ENCODE peak calls at places on chromosomes 5 and 9, in seven cellular contexts. One of them, this sample, is unnamed.

GRCh38 chr9:35972093-35972492 is 14.1 kb upstream of the OR2S2 start:
- DNase-seq in GM18507: no peak
- DNase-seq in endodermal cell: peak; percentile 88
- DNase-seq in cardiac muscle cell: peak; percentile 19
- DNase-seq in endothelial cell: peak; percentile 39
- DNase-seq in astrocyte: no peak
- DNase-seq in HFFc6: no peak
- DNase-seq in this sample: no peak

GRCh38 chr9:88387733-88388202 is 476 bp upstream of the SPIN1 start:
- DNase-seq in GM18507: no peak
- DNase-seq in endodermal cell: no peak
- DNase-seq in cardiac muscle cell: peak; percentile 58
- DNase-seq in endothelial cell: peak; percentile 32
- DNase-seq in astrocyte: peak; percentile 45
- DNase-seq in HFFc6: peak; percentile 24
- DNase-seq in this sample: peak; percentile 68

GRCh38 chr9:21153688-21154608 is 12.3 kb upstream of the IFNW1 start:
- DNase-seq in GM18507: no peak
- DNase-seq in endodermal cell: peak; percentile 67
- DNase-seq in cardiac muscle cell: peak; percentile 23
- DNase-seq in endothelial cell: peak; percentile 15
- DNase-seq in astrocyte: peak; percentile 11
- DNase-seq in HFFc6: no peak
- DNase-seq in this sample: peak; percentile 7

GRCh38 chr5:109769597-109770291 is 80.0 kb downstream of the MAN2A1 start:
- DNase-seq in GM18507: no peak
- DNase-seq in endodermal cell: no peak
- DNase-seq in cardiac muscle cell: no peak
- DNase-seq in endothelial cell: no peak
- DNase-seq in astrocyte: no peak
- DNase-seq in HFFc6: no peak
- DNase-seq in this sample: no peak

GRCh38 chr9:75382126-75382525 is 293.8 kb downstream of the OSTF1 start:
- DNase-seq in GM18507: no peak
- DNase-seq in endodermal cell: no peak
- DNase-seq in cardiac muscle cell: no peak
- DNase-seq in endothelial cell: no peak
- DNase-seq in astrocyte: peak; percentile 23
- DNase-seq in HFFc6: no peak
- DNase-seq in this sample: no peak

GRCh38 chr9:74281674-74282073 is 215.5 kb upstream of the RORB start:
- DNase-seq in GM18507: no peak
- DNase-seq in endodermal cell: peak; percentile 75
- DNase-seq in cardiac muscle cell: no peak
- DNase-seq in endothelial cell: peak; percentile 17
- DNase-seq in astrocyte: no peak
- DNase-seq in HFFc6: no peak
- DNase-seq in this sample: no peak

GRCh38 chr5:109876941-109877669 is 187.4 kb downstream of the MAN2A1 start:
- DNase-seq in GM18507: no peak
- DNase-seq in endodermal cell: peak; percentile 55
- DNase-seq in cardiac muscle cell: no peak
- DNase-seq in endothelial cell: no peak
- DNase-seq in astrocyte: peak; percentile 89
- DNase-seq in HFFc6: peak; percentile 25
- DNase-seq in this sample: no peak

GRCh38 chr5:74113987-74114386 is 488.0 kb downstream of the ARHGEF28 start:
- DNase-seq in GM18507: no peak
- DNase-seq in endodermal cell: no peak
- DNase-seq in cardiac muscle cell: no peak
- DNase-seq in endothelial cell: no peak
- DNase-seq in astrocyte: no peak
- DNase-seq in HFFc6: no peak
- DNase-seq in this sample: no peak

GRCh38 chr5:160421625-160422258 is at the start of gene PTTG1:
- DNase-seq in GM18507: peak; percentile 62
- DNase-seq in endodermal cell: peak; percentile 98
- DNase-seq in cardiac muscle cell: peak; percentile 99
- DNase-seq in endothelial cell: peak; percentile 93
- DNase-seq in astrocyte: peak; percentile 93
- DNase-seq in HFFc6: peak; percentile 94
- DNase-seq in this sample: peak; percentile 92

GRCh38 chr9:21160178-21160577 is 6.3 kb downstream of the IFNA21 start:
- DNase-seq in GM18507: no peak
- DNase-seq in endodermal cell: no peak
- DNase-seq in cardiac muscle cell: no peak
- DNase-seq in endothelial cell: no peak
- DNase-seq in astrocyte: peak; percentile 40
- DNase-seq in HFFc6: no peak
- DNase-seq in this sample: no peak

GRCh38 chr5:172530406-172530805 is 76.1 kb upstream of the SH3PXD2B start:
- DNase-seq in GM18507: no peak
- DNase-seq in endodermal cell: peak; percentile 25
- DNase-seq in cardiac muscle cell: no peak
- DNase-seq in endothelial cell: no peak
- DNase-seq in astrocyte: no peak
- DNase-seq in HFFc6: no peak
- DNase-seq in this sample: no peak

GRCh38 chr9:104233366-104233765 is 139.3 kb downstream of the SMC2 start:
- DNase-seq in GM18507: no peak
- DNase-seq in endodermal cell: no peak
- DNase-seq in cardiac muscle cell: no peak
- DNase-seq in endothelial cell: no peak
- DNase-seq in astrocyte: no peak
- DNase-seq in HFFc6: no peak
- DNase-seq in this sample: no peak

GRCh38 chr9:128568470-128569083 is 16.2 kb downstream of the SPTAN1 start:
- DNase-seq in GM18507: no peak
- DNase-seq in endodermal cell: no peak
- DNase-seq in cardiac muscle cell: no peak
- DNase-seq in endothelial cell: no peak
- DNase-seq in astrocyte: no peak
- DNase-seq in HFFc6: no peak
- DNase-seq in this sample: no peak

GRCh38 chr9:77856615-77857014 is 175.0 kb downstream of the GNAQ start:
- DNase-seq in GM18507: no peak
- DNase-seq in endodermal cell: no peak
- DNase-seq in cardiac muscle cell: no peak
- DNase-seq in endothelial cell: no peak
- DNase-seq in astrocyte: no peak
- DNase-seq in HFFc6: peak; percentile 21
- DNase-seq in this sample: no peak

GRCh38 chr9:18067553-18068120 is 406.3 kb upstream of the ADAMTSL1 start:
- DNase-seq in GM18507: no peak
- DNase-seq in endodermal cell: no peak
- DNase-seq in cardiac muscle cell: no peak
- DNase-seq in endothelial cell: no peak
- DNase-seq in astrocyte: no peak
- DNase-seq in HFFc6: no peak
- DNase-seq in this sample: no peak

GRCh38 chr9:97593960-97594359 is 39.2 kb downstream of the TSTD2 start:
- DNase-seq in GM18507: no peak
- DNase-seq in endodermal cell: no peak
- DNase-seq in cardiac muscle cell: no peak
- DNase-seq in endothelial cell: no peak
- DNase-seq in astrocyte: no peak
- DNase-seq in HFFc6: no peak
- DNase-seq in this sample: peak; percentile 43

GRCh38 chr9:85269811-85270210 is 471.9 kb downstream of the AGTPBP1 start:
- DNase-seq in GM18507: no peak
- DNase-seq in endodermal cell: no peak
- DNase-seq in cardiac muscle cell: no peak
- DNase-seq in endothelial cell: no peak
- DNase-seq in astrocyte: no peak
- DNase-seq in HFFc6: no peak
- DNase-seq in this sample: no peak

GRCh38 chr9:613771-614347 is 227.6 kb upstream of the DMRT1 start:
- DNase-seq in GM18507: no peak
- DNase-seq in endodermal cell: peak; percentile 90
- DNase-seq in cardiac muscle cell: peak; percentile 68
- DNase-seq in endothelial cell: peak; percentile 55
- DNase-seq in astrocyte: peak; percentile 83
- DNase-seq in HFFc6: peak; percentile 90
- DNase-seq in this sample: peak; percentile 83

GRCh38 chr9:130500340-130500771 is 55.6 kb downstream of the ASS1 start:
- DNase-seq in GM18507: no peak
- DNase-seq in endodermal cell: peak; percentile 28
- DNase-seq in cardiac muscle cell: no peak
- DNase-seq in endothelial cell: no peak
- DNase-seq in astrocyte: no peak
- DNase-seq in HFFc6: no peak
- DNase-seq in this sample: no peak

GRCh38 chr9:99680191-99680590 is 141.5 kb upstream of the NR4A3 start:
- DNase-seq in GM18507: no peak
- DNase-seq in endodermal cell: no peak
- DNase-seq in cardiac muscle cell: no peak
- DNase-seq in endothelial cell: no peak
- DNase-seq in astrocyte: peak; percentile 58
- DNase-seq in HFFc6: peak; percentile 35
- DNase-seq in this sample: peak; percentile 42

GRCh38 chr5:145811834-145812625 is 23.1 kb downstream of the PRELID2 start:
- DNase-seq in GM18507: no peak
- DNase-seq in endodermal cell: no peak
- DNase-seq in cardiac muscle cell: peak; percentile 37
- DNase-seq in endothelial cell: peak; percentile 19
- DNase-seq in astrocyte: peak; percentile 17
- DNase-seq in HFFc6: peak; percentile 63
- DNase-seq in this sample: peak; percentile 25

GRCh38 chr9:16727452-16728127 is 142.9 kb downstream of the BNC2 start:
- DNase-seq in GM18507: no peak
- DNase-seq in endodermal cell: no peak
- DNase-seq in cardiac muscle cell: no peak
- DNase-seq in endothelial cell: no peak
- DNase-seq in astrocyte: no peak
- DNase-seq in HFFc6: no peak
- DNase-seq in this sample: peak; percentile 8

GRCh38 chr5:133847886-133848285 is 120.5 kb downstream of the C5orf15 start:
- DNase-seq in GM18507: no peak
- DNase-seq in endodermal cell: no peak
- DNase-seq in cardiac muscle cell: no peak
- DNase-seq in endothelial cell: no peak
- DNase-seq in astrocyte: no peak
- DNase-seq in HFFc6: no peak
- DNase-seq in this sample: no peak

GRCh38 chr9:22722492-22722891 is 275.9 kb downstream of the DMRTA1 start:
- DNase-seq in GM18507: no peak
- DNase-seq in endodermal cell: no peak
- DNase-seq in cardiac muscle cell: no peak
- DNase-seq in endothelial cell: no peak
- DNase-seq in astrocyte: peak; percentile 1
- DNase-seq in HFFc6: no peak
- DNase-seq in this sample: no peak

GRCh38 chr5:32709789-32710334 is 1.3 kb upstream of the NPR3 start:
- DNase-seq in GM18507: peak; percentile 32
- DNase-seq in endodermal cell: peak; percentile 91
- DNase-seq in cardiac muscle cell: peak; percentile 75
- DNase-seq in endothelial cell: peak; percentile 74
- DNase-seq in astrocyte: peak; percentile 68
- DNase-seq in HFFc6: peak; percentile 85
- DNase-seq in this sample: peak; percentile 80

GRCh38 chr5:148939676-148940075 is 113.3 kb downstream of the ADRB2 start:
- DNase-seq in GM18507: no peak
- DNase-seq in endodermal cell: no peak
- DNase-seq in cardiac muscle cell: no peak
- DNase-seq in endothelial cell: no peak
- DNase-seq in astrocyte: peak; percentile 71
- DNase-seq in HFFc6: peak; percentile 74
- DNase-seq in this sample: peak; percentile 42

GRCh38 chr5:74342948-74343682 is 297.4 kb downstream of the ENC1 start:
- DNase-seq in GM18507: no peak
- DNase-seq in endodermal cell: peak; percentile 17
- DNase-seq in cardiac muscle cell: no peak
- DNase-seq in endothelial cell: no peak
- DNase-seq in astrocyte: peak; percentile 45
- DNase-seq in HFFc6: no peak
- DNase-seq in this sample: no peak

GRCh38 chr5:109161914-109162683 is 247.7 kb downstream of the PJA2 start:
- DNase-seq in GM18507: no peak
- DNase-seq in endodermal cell: no peak
- DNase-seq in cardiac muscle cell: no peak
- DNase-seq in endothelial cell: no peak
- DNase-seq in astrocyte: no peak
- DNase-seq in HFFc6: peak; percentile 18
- DNase-seq in this sample: no peak

GRCh38 chr5:126676195-126676624 is 75.5 kb downstream of the PHAX start:
- DNase-seq in GM18507: peak; percentile 76
- DNase-seq in endodermal cell: peak; percentile 87
- DNase-seq in cardiac muscle cell: peak; percentile 77
- DNase-seq in endothelial cell: peak; percentile 57
- DNase-seq in astrocyte: peak; percentile 35
- DNase-seq in HFFc6: peak; percentile 39
- DNase-seq in this sample: peak; percentile 80

GRCh38 chr5:142237707-142238106 is 87.1 kb downstream of the SPRY4 start:
- DNase-seq in GM18507: no peak
- DNase-seq in endodermal cell: no peak
- DNase-seq in cardiac muscle cell: no peak
- DNase-seq in endothelial cell: no peak
- DNase-seq in astrocyte: no peak
- DNase-seq in HFFc6: no peak
- DNase-seq in this sample: no peak

GRCh38 chr5:108046955-108047670 is 334.8 kb downstream of the FBXL17 start:
- DNase-seq in GM18507: no peak
- DNase-seq in endodermal cell: peak; percentile 41
- DNase-seq in cardiac muscle cell: no peak
- DNase-seq in endothelial cell: no peak
- DNase-seq in astrocyte: no peak
- DNase-seq in HFFc6: no peak
- DNase-seq in this sample: no peak

GRCh38 chr5:103452666-103453065 is 109.9 kb downstream of the NUDT12 start:
- DNase-seq in GM18507: no peak
- DNase-seq in endodermal cell: no peak
- DNase-seq in cardiac muscle cell: no peak
- DNase-seq in endothelial cell: no peak
- DNase-seq in astrocyte: peak; percentile 75
- DNase-seq in HFFc6: peak; percentile 76
- DNase-seq in this sample: peak; percentile 21

GRCh38 chr5:112983307-112983811 is 6.8 kb downstream of the DCP2 start:
- DNase-seq in GM18507: no peak
- DNase-seq in endodermal cell: peak; percentile 12
- DNase-seq in cardiac muscle cell: no peak
- DNase-seq in endothelial cell: no peak
- DNase-seq in astrocyte: no peak
- DNase-seq in HFFc6: no peak
- DNase-seq in this sample: no peak

GRCh38 chr5:172437445-172438303 is 16.7 kb downstream of the SH3PXD2B start:
- DNase-seq in GM18507: no peak
- DNase-seq in endodermal cell: no peak
- DNase-seq in cardiac muscle cell: peak; percentile 88
- DNase-seq in endothelial cell: no peak
- DNase-seq in astrocyte: peak; percentile 91
- DNase-seq in HFFc6: peak; percentile 58
- DNase-seq in this sample: peak; percentile 53

GRCh38 chr9:19087601-19088000 is 15.1 kb downstream of the HAUS6 start:
- DNase-seq in GM18507: no peak
- DNase-seq in endodermal cell: no peak
- DNase-seq in cardiac muscle cell: no peak
- DNase-seq in endothelial cell: no peak
- DNase-seq in astrocyte: peak; percentile 42
- DNase-seq in HFFc6: peak; percentile 38
- DNase-seq in this sample: no peak

GRCh38 chr9:34079181-34079580 is 30.5 kb upstream of the UBAP2 start:
- DNase-seq in GM18507: no peak
- DNase-seq in endodermal cell: peak; percentile 50
- DNase-seq in cardiac muscle cell: no peak
- DNase-seq in endothelial cell: no peak
- DNase-seq in astrocyte: peak; percentile 49
- DNase-seq in HFFc6: peak; percentile 41
- DNase-seq in this sample: no peak

GRCh38 chr5:179374506-179375235 is 29.4 kb upstream of the ADAMTS2 start:
- DNase-seq in GM18507: no peak
- DNase-seq in endodermal cell: no peak
- DNase-seq in cardiac muscle cell: no peak
- DNase-seq in endothelial cell: no peak
- DNase-seq in astrocyte: no peak
- DNase-seq in HFFc6: no peak
- DNase-seq in this sample: no peak

This sample was measured in AG08396.